ENCODE peak calls at places on chromosomes 7 and 10, in five cellular contexts. C is brain microvascular endothelial cell, H is fibroblast of villous mesenchyme, R is AG09319, P is lower lobe of right lung. Q is an unnamed sample.
A peak's percentile ranks its signal among the peaks of the same experiment; 100 is the strongest.

GRCh38 chr7:874036-874749 is 2.2 kb upstream of the GET4 start:
- DNase-seq in H (peak; percentile 87), C (no peak), R (no peak), P (no peak), Q (no peak)

GRCh38 chr7:127447326-127447945 is 54.9 kb upstream of the ZNF800 start:
- DNase-seq in P (no peak), R (peak; percentile 4), C (peak; percentile 55), H (peak; percentile 44), Q (peak; percentile 31)

GRCh38 chr10:127524869-127525268 is 24.2 kb upstream of the NPS start:
- DNase-seq in C (no peak), P (no peak), R (no peak), H (no peak), Q (no peak)

GRCh38 chr7:37698782-37699181 is 15.2 kb downstream of the GPR141 start:
- DNase-seq in R (no peak), H (no peak), C (no peak), P (no peak), Q (no peak)

GRCh38 chr10:10995120-10995519 is 22.6 kb upstream of the CELF2 start:
- DNase-seq in R (no peak), P (no peak), H (no peak), C (no peak), Q (no peak)

GRCh38 chr7:70361821-70362220 is 763.5 kb downstream of the AUTS2 start:
- DNase-seq in R (no peak), H (no peak), C (no peak), P (no peak), Q (no peak)

GRCh38 chr7:13904689-13905088 is 84.8 kb downstream of the ETV1 start:
- DNase-seq in C (no peak), R (peak; percentile 83), H (peak; percentile 88), P (no peak), Q (no peak)

GRCh38 chr7:47380325-47381131 is 201.4 kb downstream of the TNS3 start:
- DNase-seq in R (no peak), H (peak; percentile 81), C (peak; percentile 25), P (no peak), Q (no peak)

GRCh38 chr10:112773783-112774182 is 176.3 kb upstream of the TCF7L2 start:
- DNase-seq in C (no peak), H (no peak), P (no peak), R (no peak), Q (no peak)

GRCh38 chr10:46052057-46052790 is 6.2 kb upstream of the MSMB start:
- DNase-seq in C (no peak), R (no peak), P (no peak), H (no peak), Q (no peak)

GRCh38 chr7:12281026-12281425 is 69.9 kb downstream of the TMEM106B start:
- DNase-seq in P (no peak), R (no peak), H (peak; percentile 76), C (no peak), Q (no peak)

GRCh38 chr10:76311752-76312699 is 880.6 kb downstream of the LRMDA start:
- DNase-seq in P (no peak), C (no peak), H (peak; percentile 28), R (no peak), Q (no peak)

GRCh38 chr7:5173490-5173889 is 16.5 kb upstream of the WIPI2 start:
- DNase-seq in C (no peak), R (no peak), P (no peak), H (no peak), Q (no peak)

GRCh38 chr7:157309990-157310668 is 26.7 kb upstream of the DNAJB6 start:
- DNase-seq in H (peak; percentile 92), R (peak; percentile 64), P (no peak), C (peak; percentile 94), Q (no peak)

GRCh38 chr10:46257099-46257498 is 29.7 kb upstream of the ANTXRL start:
- DNase-seq in P (no peak), C (no peak), R (no peak), H (no peak), Q (no peak)

GRCh38 chr7:31102973-31103850 is 51.1 kb downstream of the ADCYAP1R1 start:
- DNase-seq in P (no peak), R (no peak), C (no peak), H (no peak), Q (no peak)

DNA sequence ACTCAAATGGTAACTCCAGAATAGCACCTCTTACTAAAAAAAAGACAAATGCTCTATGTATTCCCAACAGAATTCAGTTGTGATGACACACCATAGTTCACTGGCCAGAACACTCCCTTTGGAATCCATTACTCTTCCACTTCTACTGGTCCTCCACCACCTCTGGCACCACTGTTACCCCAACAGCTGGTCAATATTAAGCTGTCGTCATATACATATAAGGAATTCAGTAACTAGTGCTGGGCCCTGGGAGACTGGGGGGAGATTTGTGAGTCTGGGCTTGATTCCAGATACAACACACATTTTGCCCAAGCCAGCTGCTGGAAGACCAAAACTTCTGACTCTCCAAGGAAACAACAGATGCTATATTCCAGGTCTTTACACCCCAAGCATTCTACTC is 26.0 kb upstream of the ITGA8 start:
- DNase-seq in H (no peak), P (no peak), C (peak; percentile 20), R (peak; percentile 41), Q (no peak)
- TF ChIP-seq CTCF in H (no peak), P (no peak), C (no peak), R (no peak), Q (no peak)

DNA sequence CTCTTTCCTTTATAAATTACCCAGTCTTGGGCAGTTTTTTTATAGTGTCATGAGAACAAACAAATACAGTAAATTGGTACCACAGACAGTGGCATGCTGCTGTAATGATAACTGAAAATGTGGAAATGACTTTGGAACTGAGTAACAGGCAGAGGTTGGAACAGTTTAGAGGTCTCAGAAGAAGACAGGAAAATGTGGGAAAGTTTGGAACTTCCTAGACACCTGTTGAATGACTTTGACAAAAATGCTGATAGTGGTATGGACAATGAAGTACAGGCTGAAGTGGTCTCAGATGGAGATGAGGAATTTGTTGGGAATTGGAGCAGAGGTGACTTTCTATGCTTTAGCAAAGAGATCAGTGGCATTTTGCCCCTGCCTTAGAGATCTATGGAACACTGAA is 1128.4 kb upstream of the POT1 start:
- DNase-seq in P (no peak), C (no peak), H (no peak), R (no peak), Q (no peak)
- TF ChIP-seq CTCF in P (no peak), C (no peak), H (no peak), R (no peak), Q (no peak)

DNA sequence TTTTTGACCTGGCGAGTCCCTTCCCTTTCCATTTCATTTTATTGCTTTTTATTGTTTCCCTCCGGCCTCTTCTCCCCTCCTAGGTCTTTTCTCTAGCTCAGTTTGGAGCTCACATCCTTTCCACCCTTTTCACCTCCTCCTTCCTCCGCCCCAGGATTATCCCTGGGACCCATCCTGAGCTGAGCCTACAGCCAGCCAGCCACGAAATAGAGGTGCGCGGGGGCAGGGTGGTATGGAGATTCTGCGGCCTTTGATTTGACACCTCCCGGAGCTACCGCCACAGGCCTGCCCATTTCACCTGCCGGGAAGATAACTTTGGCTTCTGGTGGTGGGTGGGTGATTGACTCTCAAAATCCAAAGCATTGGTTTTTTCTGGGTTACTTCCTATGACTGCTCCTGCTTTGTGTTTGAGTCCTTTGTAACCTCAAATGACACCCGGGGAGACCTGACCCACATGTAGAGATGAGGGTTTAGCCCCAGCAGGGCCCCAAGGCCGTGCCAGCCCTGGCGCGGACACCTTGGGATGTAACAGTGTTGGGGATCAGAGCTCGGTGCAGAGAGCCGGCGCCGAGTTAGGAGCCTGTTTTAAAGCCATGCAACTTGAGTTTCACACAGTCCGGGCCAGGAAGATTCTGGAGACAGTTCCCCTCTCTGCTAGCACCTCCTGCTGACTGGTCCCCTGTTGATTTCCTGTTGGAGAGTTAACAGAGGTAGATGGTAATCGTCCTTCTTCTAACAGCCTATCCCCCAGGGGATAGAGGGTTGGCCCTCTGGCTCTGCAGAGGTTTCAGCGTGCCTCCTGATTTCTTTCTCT is 1.5 kb downstream of the DUSP5 start:
- DNase-seq in H (peak; percentile 65), C (no peak), R (no peak), P (no peak), Q (no peak)
- TF ChIP-seq CTCF in H (peak; percentile 27), C (peak; percentile 54), R (peak; percentile 43), P (no peak), Q (no peak)

GRCh38 chr7:66844552-66845381 is 76.3 kb upstream of the TMEM248 start:
- DNase-seq in H (peak; percentile 99), P (peak; percentile 98), C (peak; percentile 96), R (peak; percentile 97), Q (peak; percentile 99)
- TF ChIP-seq CTCF in H (no peak), P (peak; percentile 32), C (peak; percentile 46), R (no peak), Q (no peak)

GRCh38 chr10:93481931-93482834 is at the start of gene MYOF:
- DNase-seq in H (peak; percentile 91), P (peak; percentile 62), C (peak; percentile 87), R (peak; percentile 79), Q (no peak)
- TF ChIP-seq CTCF in H (peak; percentile 66), P (peak; percentile 63), C (peak; percentile 66), R (peak; percentile 58), Q (no peak)

GRCh38 chr7:26858229-26858568 is 6.2 kb downstream of the SKAP2 start:
- DNase-seq in R (no peak), P (no peak), H (no peak), C (no peak), Q (no peak)

GRCh38 chr7:26859720-26860119 is 4.7 kb downstream of the SKAP2 start:
- DNase-seq in H (no peak), P (no peak), C (no peak), R (no peak), Q (no peak)

GRCh38 chr7:26861050-26861449 is 3.3 kb downstream of the SKAP2 start:
- DNase-seq in P (no peak), H (no peak), R (no peak), C (no peak), Q (no peak)

GRCh38 chr7:26858735-26859134 is 5.7 kb downstream of the SKAP2 start:
- DNase-seq in R (no peak), C (no peak), P (no peak), H (no peak), Q (no peak)

GRCh38 chr7:26860361-26860760 is 4.0 kb downstream of the SKAP2 start:
- DNase-seq in C (no peak), P (no peak), H (peak; percentile 14), R (no peak), Q (no peak)
- TF ChIP-seq CTCF in C (no peak), P (no peak), H (no peak), R (no peak), Q (no peak)

DNA sequence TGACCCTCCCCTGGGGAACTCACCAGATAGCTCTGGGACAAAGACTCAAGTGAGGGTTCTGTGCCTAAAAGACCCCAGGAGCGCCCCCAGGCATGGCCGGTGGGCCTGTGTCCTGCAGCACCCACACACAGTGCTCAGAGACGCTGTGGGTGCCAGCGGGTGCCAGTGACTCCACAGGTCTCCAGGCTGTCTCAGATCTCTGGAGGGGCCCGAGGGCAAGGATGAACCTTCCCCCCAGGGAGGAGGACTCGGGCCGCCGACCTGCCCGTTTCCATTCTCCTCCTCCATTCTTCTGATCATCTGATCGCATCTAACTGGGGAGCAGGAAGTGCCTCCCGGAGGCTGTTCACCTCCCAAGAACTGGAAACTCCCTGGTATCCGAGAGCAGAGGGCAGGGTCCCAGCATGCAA is 980 bp downstream of the ADAM8 start:
- DNase-seq in C (no peak), H (peak; percentile 7), R (no peak), P (no peak), Q (peak; percentile 55)
- TF ChIP-seq CTCF in C (no peak), H (no peak), R (no peak), P (no peak), Q (no peak)

GRCh38 chr7:155524018-155524556 is 22.3 kb downstream of the CNPY1 start:
- DNase-seq in C (no peak), R (no peak), P (no peak), H (no peak), Q (no peak)
- TF ChIP-seq CTCF in C (no peak), R (no peak), P (no peak), H (no peak), Q (no peak)

Q was measured in activated B cell treated with CpG ODN at 0.5 μM for 24 hours.